ENCODE peak calls at places on chromosome 13, in seven cellular contexts. One of them, this sample, is unnamed.

GRCh38 chr13:78979349-78979748 is 320.4 kb upstream of the OBI1 start:
- DNase-seq in SW 1271: no peak
- DNase-seq in cardiac fibroblast: no peak
- DNase-seq in AG09309: no peak
- DNase-seq in NCI-H2029: no peak
- DNase-seq in RWPE1: no peak
- DNase-seq in activated effector memory CD4-positive, alpha-beta T cell treated with Interleukin-2 at 50 U/mL for 16 hours: no peak
- DNase-seq in this sample: no peak

GRCh38 chr13:98144501-98145350 is 1.8 kb downstream of the FARP1 start:
- DNase-seq in SW 1271: peak
- DNase-seq in cardiac fibroblast: peak
- DNase-seq in AG09309: peak
- DNase-seq in NCI-H2029: no peak
- DNase-seq in RWPE1: peak
- DNase-seq in activated effector memory CD4-positive, alpha-beta T cell treated with Interleukin-2 at 50 U/mL for 16 hours: no peak
- DNase-seq in this sample: no peak

GRCh38 chr13:113098163-113098732 is 7.3 kb upstream of the F7 start:
- DNase-seq in SW 1271: no peak
- DNase-seq in cardiac fibroblast: peak
- DNase-seq in AG09309: no peak
- DNase-seq in NCI-H2029: no peak
- DNase-seq in RWPE1: no peak
- DNase-seq in activated effector memory CD4-positive, alpha-beta T cell treated with Interleukin-2 at 50 U/mL for 16 hours: no peak
- DNase-seq in this sample: no peak

GRCh38 chr13:65594255-65594654 is 1635.9 kb downstream of the PCDH9 start:
- DNase-seq in SW 1271: no peak
- DNase-seq in cardiac fibroblast: peak
- DNase-seq in AG09309: peak
- DNase-seq in NCI-H2029: no peak
- DNase-seq in RWPE1: no peak
- DNase-seq in activated effector memory CD4-positive, alpha-beta T cell treated with Interleukin-2 at 50 U/mL for 16 hours: no peak
- DNase-seq in this sample: no peak

GRCh38 chr13:78976696-78977095 is 317.7 kb upstream of the OBI1 start:
- DNase-seq in SW 1271: no peak
- DNase-seq in cardiac fibroblast: no peak
- DNase-seq in AG09309: no peak
- DNase-seq in NCI-H2029: no peak
- DNase-seq in RWPE1: no peak
- DNase-seq in activated effector memory CD4-positive, alpha-beta T cell treated with Interleukin-2 at 50 U/mL for 16 hours: no peak
- DNase-seq in this sample: no peak

GRCh38 chr13:99980201-99981114 is 1.1 kb upstream of the ZIC2 start:
- DNase-seq in SW 1271: peak
- DNase-seq in cardiac fibroblast: peak
- DNase-seq in AG09309: no peak
- DNase-seq in NCI-H2029: peak
- DNase-seq in RWPE1: peak
- DNase-seq in activated effector memory CD4-positive, alpha-beta T cell treated with Interleukin-2 at 50 U/mL for 16 hours: no peak
- DNase-seq in this sample: no peak

GRCh38 chr13:105587786-105588185 is 947.7 kb downstream of the EFNB2 start:
- DNase-seq in SW 1271: no peak
- DNase-seq in cardiac fibroblast: peak
- DNase-seq in AG09309: no peak
- DNase-seq in NCI-H2029: no peak
- DNase-seq in RWPE1: peak
- DNase-seq in activated effector memory CD4-positive, alpha-beta T cell treated with Interleukin-2 at 50 U/mL for 16 hours: no peak
- DNase-seq in this sample: no peak

GRCh38 chr13:76715621-76716020 is 170.6 kb downstream of the KCTD12 start:
- DNase-seq in SW 1271: no peak
- DNase-seq in cardiac fibroblast: no peak
- DNase-seq in AG09309: no peak
- DNase-seq in NCI-H2029: no peak
- DNase-seq in RWPE1: no peak
- DNase-seq in activated effector memory CD4-positive, alpha-beta T cell treated with Interleukin-2 at 50 U/mL for 16 hours: no peak
- DNase-seq in this sample: no peak

GRCh38 chr13:40668335-40668734 is 1.9 kb upstream of the FOXO1 start:
- DNase-seq in SW 1271: peak
- DNase-seq in cardiac fibroblast: peak
- DNase-seq in AG09309: no peak
- DNase-seq in NCI-H2029: no peak
- DNase-seq in RWPE1: peak
- DNase-seq in activated effector memory CD4-positive, alpha-beta T cell treated with Interleukin-2 at 50 U/mL for 16 hours: no peak
- DNase-seq in this sample: no peak

GRCh38 chr13:40452741-40453665 is 213.4 kb downstream of the FOXO1 start:
- DNase-seq in SW 1271: no peak
- DNase-seq in cardiac fibroblast: peak
- DNase-seq in AG09309: no peak
- DNase-seq in NCI-H2029: no peak
- DNase-seq in RWPE1: peak
- DNase-seq in activated effector memory CD4-positive, alpha-beta T cell treated with Interleukin-2 at 50 U/mL for 16 hours: no peak
- DNase-seq in this sample: no peak

GRCh38 chr13:80012281-80012680 is 328.6 kb downstream of the SPRY2 start:
- DNase-seq in SW 1271: no peak
- DNase-seq in cardiac fibroblast: peak
- DNase-seq in AG09309: no peak
- DNase-seq in NCI-H2029: no peak
- DNase-seq in RWPE1: no peak
- DNase-seq in activated effector memory CD4-positive, alpha-beta T cell treated with Interleukin-2 at 50 U/mL for 16 hours: no peak
- DNase-seq in this sample: no peak

GRCh38 chr13:71759506-71760225 is 107.3 kb downstream of the DACH1 start:
- DNase-seq in SW 1271: no peak
- DNase-seq in cardiac fibroblast: no peak
- DNase-seq in AG09309: no peak
- DNase-seq in NCI-H2029: no peak
- DNase-seq in RWPE1: no peak
- DNase-seq in activated effector memory CD4-positive, alpha-beta T cell treated with Interleukin-2 at 50 U/mL for 16 hours: no peak
- DNase-seq in this sample: no peak

GRCh38 chr13:37164635-37165034 is 59.2 kb upstream of the CSNK1A1L start:
- DNase-seq in SW 1271: no peak
- DNase-seq in cardiac fibroblast: no peak
- DNase-seq in AG09309: no peak
- DNase-seq in NCI-H2029: no peak
- DNase-seq in RWPE1: no peak
- DNase-seq in activated effector memory CD4-positive, alpha-beta T cell treated with Interleukin-2 at 50 U/mL for 16 hours: no peak
- DNase-seq in this sample: no peak

GRCh38 chr13:98976338-98976737 is 1.5 kb downstream of the DOCK9 start:
- DNase-seq in SW 1271: no peak
- DNase-seq in cardiac fibroblast: peak
- DNase-seq in AG09309: no peak
- DNase-seq in NCI-H2029: no peak
- DNase-seq in RWPE1: no peak
- DNase-seq in activated effector memory CD4-positive, alpha-beta T cell treated with Interleukin-2 at 50 U/mL for 16 hours: no peak
- DNase-seq in this sample: no peak

GRCh38 chr13:110409581-110409992 is 102.5 kb downstream of the COL4A2 start:
- DNase-seq in SW 1271: no peak
- DNase-seq in cardiac fibroblast: peak
- DNase-seq in AG09309: no peak
- DNase-seq in NCI-H2029: no peak
- DNase-seq in RWPE1: no peak
- DNase-seq in activated effector memory CD4-positive, alpha-beta T cell treated with Interleukin-2 at 50 U/mL for 16 hours: no peak
- DNase-seq in this sample: no peak

GRCh38 chr13:113297370-113297871 is 382 bp downstream of the LAMP1 start:
- DNase-seq in SW 1271: no peak
- DNase-seq in cardiac fibroblast: peak
- DNase-seq in AG09309: no peak
- DNase-seq in NCI-H2029: no peak
- DNase-seq in RWPE1: no peak
- DNase-seq in activated effector memory CD4-positive, alpha-beta T cell treated with Interleukin-2 at 50 U/mL for 16 hours: peak
- DNase-seq in this sample: peak

GRCh38 chr13:89401209-89401810 is 1730.1 kb downstream of the SLITRK5 start:
- DNase-seq in SW 1271: no peak
- DNase-seq in cardiac fibroblast: peak
- DNase-seq in AG09309: no peak
- DNase-seq in NCI-H2029: no peak
- DNase-seq in RWPE1: peak
- DNase-seq in activated effector memory CD4-positive, alpha-beta T cell treated with Interleukin-2 at 50 U/mL for 16 hours: no peak
- DNase-seq in this sample: no peak

GRCh38 chr13:48806522-48806921 is 152.8 kb downstream of the CYSLTR2 start:
- DNase-seq in SW 1271: no peak
- DNase-seq in cardiac fibroblast: no peak
- DNase-seq in AG09309: no peak
- DNase-seq in NCI-H2029: no peak
- DNase-seq in RWPE1: no peak
- DNase-seq in activated effector memory CD4-positive, alpha-beta T cell treated with Interleukin-2 at 50 U/mL for 16 hours: no peak
- DNase-seq in this sample: no peak

GRCh38 chr13:47017476-47017875 is 120.6 kb upstream of the HTR2A start:
- DNase-seq in SW 1271: no peak
- DNase-seq in cardiac fibroblast: peak
- DNase-seq in AG09309: no peak
- DNase-seq in NCI-H2029: no peak
- DNase-seq in RWPE1: no peak
- DNase-seq in activated effector memory CD4-positive, alpha-beta T cell treated with Interleukin-2 at 50 U/mL for 16 hours: no peak
- DNase-seq in this sample: no peak

GRCh38 chr13:76016799-76017198 is 380.7 kb downstream of the LMO7 start:
- DNase-seq in SW 1271: peak
- DNase-seq in cardiac fibroblast: peak
- DNase-seq in AG09309: no peak
- DNase-seq in NCI-H2029: no peak
- DNase-seq in RWPE1: no peak
- DNase-seq in activated effector memory CD4-positive, alpha-beta T cell treated with Interleukin-2 at 50 U/mL for 16 hours: no peak
- DNase-seq in this sample: no peak

GRCh38 chr13:113863511-113864302 is at the start of gene GAS6:
- DNase-seq in SW 1271: no peak
- DNase-seq in cardiac fibroblast: peak
- DNase-seq in AG09309: no peak
- DNase-seq in NCI-H2029: no peak
- DNase-seq in RWPE1: peak
- DNase-seq in activated effector memory CD4-positive, alpha-beta T cell treated with Interleukin-2 at 50 U/mL for 16 hours: no peak
- DNase-seq in this sample: no peak

GRCh38 chr13:35817642-35818576 is 313.3 kb downstream of the DCLK1 start:
- DNase-seq in SW 1271: no peak
- DNase-seq in cardiac fibroblast: no peak
- DNase-seq in AG09309: no peak
- DNase-seq in NCI-H2029: no peak
- DNase-seq in RWPE1: no peak
- DNase-seq in activated effector memory CD4-positive, alpha-beta T cell treated with Interleukin-2 at 50 U/mL for 16 hours: no peak
- DNase-seq in this sample: no peak

This sample was measured in activated T-helper 2 cell treated with anti-CD3 and anti-CD28 coated beads, Interferon-gamma antibody, Interleukin-2, Interleukin-4, amounts not matched to agents 10 μg/mL and 5 μg/mL and 100 μg/mL, durations not matched to agents 14 hours and 24 hours and 36 hours.